ENCODE peak calls at places on chromosomes 4 and X, in five cellular contexts. G is CMK; I is activated CD4-positive, alpha-beta T cell treated with anti-CD3 and anti-CD28 coated beads for 4 hours; A is putamen; Y is stimulated activated naive CD8-positive, alpha-beta T cell treated with anti-CD3 and anti-CD28 coated beads, Interleukin-15, Interleukin-2, amounts not matched to agents 100 U/mL and 50 U/mL, for 24 hours. M is an unnamed sample.
A peak's percentile ranks its signal among the peaks of the same experiment; 100 is the strongest.

GRCh38 chr4:122309988-122310626 is 68.7 kb upstream of the ADAD1 start:
- DNase-seq in A (no peak), I (no peak), G (no peak), Y (no peak), M (no peak)

GRCh38 chrX:151393514-151393913 is 3.5 kb upstream of the VMA21 start:
- DNase-seq in G (no peak), I (peak; percentile 65), Y (peak; percentile 46), A (peak; percentile 51), M (no peak)

GRCh38 chr4:118683513-118683912 is 1.7 kb upstream of the METTL14 start:
- DNase-seq in G (peak; percentile 14), A (no peak), I (no peak), Y (no peak), M (no peak)

GRCh38 chr4:39353478-39354177 is 12.5 kb downstream of the RFC1 start:
- DNase-seq in Y (no peak), A (peak; percentile 19), G (no peak), I (peak; percentile 37), M (no peak)

GRCh38 chrX:40827331-40827730 is 92.0 kb upstream of the MED14 start:
- DNase-seq in Y (no peak), G (no peak), A (no peak), I (no peak), M (no peak)

GRCh38 chrX:11579856-11580595 is 85.7 kb downstream of the ARHGAP6 start:
- DNase-seq in Y (no peak), A (no peak), I (no peak), G (no peak), M (no peak)

GRCh38 chr4:2352171-2352570 is 66.3 kb downstream of the ZFYVE28 start:
- DNase-seq in Y (no peak), A (no peak), I (no peak), G (no peak), M (no peak)

GRCh38 chr4:150235795-150236385 is 157.6 kb downstream of the DCLK2 start:
- DNase-seq in I (no peak), G (no peak), Y (no peak), A (no peak), M (no peak)

GRCh38 chr4:108492816-108493595 is 127.4 kb upstream of the RPL34 start:
- DNase-seq in Y (peak; percentile 37), I (peak; percentile 25), G (no peak), A (no peak), M (no peak)

GRCh38 chr4:129261584-129261983 is 165.6 kb downstream of the C4orf33 start:
- DNase-seq in G (no peak), A (no peak), Y (no peak), I (no peak), M (no peak)

GRCh38 chrX:13398073-13398823 is 78.4 kb upstream of the ATXN3L start:
- DNase-seq in G (no peak), I (no peak), A (no peak), Y (peak; percentile 20), M (no peak)

GRCh38 chrX:110741213-110741796 is 54.3 kb downstream of the CHRDL1 start:
- DNase-seq in I (no peak), G (no peak), Y (no peak), A (no peak), M (no peak)

GRCh38 chrX:111047575-111047974 is 48.4 kb upstream of the PAK3 start:
- DNase-seq in G (no peak), A (no peak), Y (no peak), I (no peak), M (no peak)

GRCh38 chr4:3009422-3009821 is 46.1 kb downstream of the GRK4 start:
- DNase-seq in G (no peak), I (no peak), A (peak; percentile 8), Y (no peak), M (no peak)

GRCh38 chr4:182955411-182955810 is 38.2 kb upstream of the DCTD start:
- DNase-seq in A (no peak), Y (no peak), G (no peak), I (no peak), M (no peak)

GRCh38 chrX:148540114-148540513 is 39.7 kb downstream of the AFF2 start:
- DNase-seq in A (no peak), I (no peak), G (no peak), Y (no peak), M (no peak)

GRCh38 chrX:55758033-55758432 is 40.5 kb downstream of the RRAGB start:
- DNase-seq in A (no peak), I (no peak), Y (no peak), G (no peak), M (no peak)

GRCh38 chr4:1243451-1244080 is 5.4 kb downstream of the CTBP1 start:
- DNase-seq in Y (no peak), I (no peak), G (no peak), A (no peak), M (no peak)

GRCh38 chr4:24645765-24646550 is 61.6 kb upstream of the DHX15 start:
- DNase-seq in Y (no peak), I (no peak), A (no peak), G (no peak), M (no peak)

GRCh38 chrX:12405306-12405705 is 267.0 kb downstream of the FRMPD4 start:
- DNase-seq in A (no peak), I (no peak), Y (no peak), G (no peak), M (no peak)

GRCh38 chr4:153542835-153543234 is 76.7 kb downstream of the TMEM131L start:
- DNase-seq in I (no peak), Y (no peak), G (no peak), A (no peak), M (no peak)

GRCh38 chr4:86338989-86339388 is 20.9 kb downstream of the MAPK10 start:
- DNase-seq in G (no peak), A (no peak), Y (no peak), I (no peak), M (no peak)

M was measured in hippocampal formation.